ENCODE peak calls at places on chromosomes 11 and 22, in six cellular contexts. One of them, this sample, is unnamed. For H3K9me3, the result is how much of the 10 kb centered on the place peaks cover.

GRCh38 chr11:76459846-76460245 is 15.0 kb downstream of the EMSY start:
- DNase-seq in Caco-2: no peak
- DNase-seq in endodermal cell: no peak
- DNase-seq in tibial artery: no peak
- DNase-seq in osteoblast: no peak
- DNase-seq in neuronal stem cell: no peak
- DNase-seq in this sample: no peak

GRCh38 chr11:65504671-65505433 is 6.0 kb downstream of the MALAT1 start:
- DNase-seq in neuronal stem cell: no peak
- DNase-seq in osteoblast: no peak
- DNase-seq in tibial artery: no peak
- DNase-seq in endodermal cell: peak
- DNase-seq in Caco-2: no peak
- DNase-seq in this sample: no peak

GRCh38 chr11:79708319-79708928 is 267.6 kb upstream of the TENM4 start:
- DNase-seq in endodermal cell: peak
- DNase-seq in Caco-2: peak
- DNase-seq in osteoblast: peak
- DNase-seq in tibial artery: no peak
- DNase-seq in neuronal stem cell: peak
- DNase-seq in this sample: peak

GRCh38 chr11:72146625-72147024 is 11.1 kb downstream of the FOLR3 start:
- DNase-seq in tibial artery: no peak
- DNase-seq in neuronal stem cell: no peak
- DNase-seq in endodermal cell: no peak
- DNase-seq in osteoblast: no peak
- DNase-seq in Caco-2: no peak
- DNase-seq in this sample: peak

GRCh38 chr11:8721740-8722139 is 39.1 kb downstream of the RPL27A start:
- DNase-seq in endodermal cell: peak
- DNase-seq in Caco-2: no peak
- DNase-seq in tibial artery: no peak
- DNase-seq in osteoblast: peak
- DNase-seq in neuronal stem cell: no peak
- DNase-seq in this sample: no peak

GRCh38 chr11:47616726-47617416 is 22.7 kb upstream of the C1QTNF4 start:
- DNase-seq in endodermal cell: peak
- DNase-seq in osteoblast: no peak
- DNase-seq in tibial artery: peak
- DNase-seq in neuronal stem cell: no peak
- DNase-seq in Caco-2: no peak
- DNase-seq in this sample: peak

GRCh38 chr11:60915250-60915914 is 1.4 kb downstream of the TMEM109 start:
- DNase-seq in tibial artery: peak
- DNase-seq in neuronal stem cell: peak
- DNase-seq in Caco-2: peak
- DNase-seq in endodermal cell: peak
- DNase-seq in osteoblast: peak
- DNase-seq in this sample: peak

GRCh38 chr11:2760196-2760871 is 60.5 kb upstream of the KCNQ1OT1 start:
- DNase-seq in osteoblast: peak
- DNase-seq in tibial artery: no peak
- DNase-seq in endodermal cell: peak
- DNase-seq in Caco-2: peak
- DNase-seq in neuronal stem cell: no peak
- DNase-seq in this sample: no peak

GRCh38 chr11:119112314-119113020 is 5.3 kb downstream of the C2CD2L start:
- DNase-seq in endodermal cell: no peak
- DNase-seq in osteoblast: peak
- DNase-seq in Caco-2: peak
- DNase-seq in tibial artery: no peak
- DNase-seq in neuronal stem cell: no peak
- DNase-seq in this sample: no peak

GRCh38 chr11:27089746-27090145 is 49.1 kb downstream of the BBOX1 start:
- DNase-seq in tibial artery: no peak
- DNase-seq in osteoblast: no peak
- DNase-seq in neuronal stem cell: no peak
- DNase-seq in endodermal cell: no peak
- DNase-seq in Caco-2: no peak
- DNase-seq in this sample: no peak

GRCh38 chr22:45491841-45492240 is 10.8 kb upstream of the FBLN1 start:
- DNase-seq in neuronal stem cell: no peak
- DNase-seq in osteoblast: no peak
- DNase-seq in endodermal cell: no peak
- DNase-seq in Caco-2: no peak
- DNase-seq in tibial artery: no peak
- DNase-seq in this sample: no peak

GRCh38 chr11:2132874-2133480 is 6.2 kb downstream of the IGF2 start:
- DNase-seq in neuronal stem cell: no peak
- DNase-seq in endodermal cell: no peak
- DNase-seq in tibial artery: no peak
- DNase-seq in osteoblast: no peak
- DNase-seq in Caco-2: peak
- DNase-seq in this sample: no peak

GRCh38 chr11:132866783-132867545 is 665.3 kb downstream of the OPCML start:
- DNase-seq in osteoblast: no peak
- DNase-seq in Caco-2: no peak
- DNase-seq in endodermal cell: no peak
- DNase-seq in neuronal stem cell: no peak
- DNase-seq in tibial artery: no peak
- DNase-seq in this sample: no peak

GRCh38 chr11:103013426-103013825 is 57.9 kb upstream of the MMP13 start:
- DNase-seq in osteoblast: peak
- DNase-seq in tibial artery: no peak
- DNase-seq in endodermal cell: no peak
- DNase-seq in neuronal stem cell: no peak
- DNase-seq in Caco-2: no peak
- DNase-seq in this sample: no peak

GRCh38 chr11:129895126-129896041 is at the start of gene NFRKB:
- DNase-seq in endodermal cell: peak
- DNase-seq in osteoblast: peak
- DNase-seq in tibial artery: peak
- DNase-seq in neuronal stem cell: peak
- DNase-seq in Caco-2: peak
- DNase-seq in this sample: peak

GRCh38 chr11:67318239-67318555 is 14.9 kb downstream of the SSH3 start:
- DNase-seq in neuronal stem cell: no peak
- DNase-seq in endodermal cell: no peak
- DNase-seq in Caco-2: no peak
- DNase-seq in osteoblast: peak
- DNase-seq in tibial artery: no peak
- DNase-seq in this sample: no peak

GRCh38 chr11:16606784-16607674 is 131.4 kb upstream of the C11orf58 start:
- DNase-seq in neuronal stem cell: peak
- DNase-seq in endodermal cell: peak
- DNase-seq in osteoblast: peak
- DNase-seq in Caco-2: peak
- DNase-seq in tibial artery: peak
- DNase-seq in this sample: peak

GRCh38 chr11:74870485-74870884 is 78.4 kb downstream of the XRRA1 start:
- DNase-seq in endodermal cell: peak
- DNase-seq in tibial artery: no peak
- DNase-seq in Caco-2: no peak
- DNase-seq in neuronal stem cell: no peak
- DNase-seq in osteoblast: peak
- DNase-seq in this sample: no peak

GRCh38 chr11:74871037-74871436 is 77.9 kb downstream of the XRRA1 start:
- DNase-seq in osteoblast: no peak
- DNase-seq in Caco-2: no peak
- DNase-seq in tibial artery: no peak
- DNase-seq in neuronal stem cell: no peak
- DNase-seq in endodermal cell: no peak
- DNase-seq in this sample: no peak

GRCh38 chr11:74863410-74863809 is 85.5 kb downstream of the XRRA1 start:
- DNase-seq in osteoblast: no peak
- DNase-seq in Caco-2: no peak
- DNase-seq in neuronal stem cell: no peak
- DNase-seq in tibial artery: no peak
- DNase-seq in endodermal cell: no peak
- DNase-seq in this sample: no peak

GRCh38 chr11:74860743-74861142 is 88.1 kb downstream of the XRRA1 start:
- DNase-seq in neuronal stem cell: no peak
- DNase-seq in tibial artery: no peak
- DNase-seq in osteoblast: no peak
- DNase-seq in Caco-2: no peak
- DNase-seq in endodermal cell: no peak
- DNase-seq in this sample: no peak

DNA sequence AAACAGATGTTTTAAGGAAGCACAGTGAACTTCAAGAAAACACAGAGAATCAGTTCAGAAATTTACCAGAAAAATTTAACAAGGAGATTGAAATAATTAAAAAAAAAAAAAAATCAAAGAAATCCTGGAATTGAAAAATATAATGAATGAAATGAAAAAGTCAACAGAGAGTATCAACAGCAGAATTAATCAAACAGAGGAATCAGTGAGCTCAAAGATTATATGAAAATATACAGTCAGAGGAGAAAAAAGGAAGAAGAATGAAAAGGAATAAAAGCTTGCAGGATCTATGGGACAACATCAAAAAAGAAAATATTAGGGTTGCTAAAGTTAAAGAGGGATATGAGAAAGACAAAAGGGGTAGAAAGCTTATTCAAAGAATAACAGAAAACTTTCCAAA is 82.3 kb downstream of the XRRA1 start:
- DNase-seq in Caco-2: no peak
- DNase-seq in endodermal cell: no peak
- DNase-seq in osteoblast: no peak
- DNase-seq in neuronal stem cell: no peak
- DNase-seq in tibial artery: no peak
- DNase-seq in this sample: no peak
- H3K9me3 ChIP-seq in Caco-2: half or more
- H3K9me3 ChIP-seq in endodermal cell: half or more
- H3K9me3 ChIP-seq in osteoblast: under half
- H3K9me3 ChIP-seq in neuronal stem cell: half or more
- H3K9me3 ChIP-seq in tibial artery: under half
- H3K9me3 ChIP-seq in this sample: half or more

DNA sequence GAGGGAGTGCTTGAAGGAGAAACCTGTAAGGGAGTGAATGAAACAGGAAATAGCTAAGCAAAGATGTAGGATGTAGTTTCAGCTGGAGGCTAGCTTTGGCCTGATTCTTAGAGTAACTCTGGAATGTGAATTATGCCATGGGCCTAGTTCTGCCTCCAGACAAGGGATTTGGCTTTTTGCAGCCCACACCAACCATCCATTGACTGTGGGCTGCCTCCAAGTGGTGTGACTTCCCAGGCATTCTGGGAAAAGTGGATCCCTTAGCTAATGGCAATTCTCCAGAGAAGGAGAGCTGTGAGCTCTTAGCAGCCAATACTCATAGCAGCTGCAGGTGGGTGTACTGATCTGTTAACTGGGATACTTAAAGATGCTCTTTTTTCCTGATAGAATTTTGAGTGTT is 2.0 kb upstream of the OR9I1 start:
- DNase-seq in tibial artery: no peak
- DNase-seq in osteoblast: peak
- DNase-seq in endodermal cell: no peak
- DNase-seq in Caco-2: no peak
- DNase-seq in neuronal stem cell: no peak
- DNase-seq in this sample: no peak
- H3K9me3 ChIP-seq in tibial artery: under half
- H3K9me3 ChIP-seq in osteoblast: under half
- H3K9me3 ChIP-seq in endodermal cell: under half
- H3K9me3 ChIP-seq in Caco-2: under half
- H3K9me3 ChIP-seq in neuronal stem cell: under half
- H3K9me3 ChIP-seq in this sample: under half

DNA sequence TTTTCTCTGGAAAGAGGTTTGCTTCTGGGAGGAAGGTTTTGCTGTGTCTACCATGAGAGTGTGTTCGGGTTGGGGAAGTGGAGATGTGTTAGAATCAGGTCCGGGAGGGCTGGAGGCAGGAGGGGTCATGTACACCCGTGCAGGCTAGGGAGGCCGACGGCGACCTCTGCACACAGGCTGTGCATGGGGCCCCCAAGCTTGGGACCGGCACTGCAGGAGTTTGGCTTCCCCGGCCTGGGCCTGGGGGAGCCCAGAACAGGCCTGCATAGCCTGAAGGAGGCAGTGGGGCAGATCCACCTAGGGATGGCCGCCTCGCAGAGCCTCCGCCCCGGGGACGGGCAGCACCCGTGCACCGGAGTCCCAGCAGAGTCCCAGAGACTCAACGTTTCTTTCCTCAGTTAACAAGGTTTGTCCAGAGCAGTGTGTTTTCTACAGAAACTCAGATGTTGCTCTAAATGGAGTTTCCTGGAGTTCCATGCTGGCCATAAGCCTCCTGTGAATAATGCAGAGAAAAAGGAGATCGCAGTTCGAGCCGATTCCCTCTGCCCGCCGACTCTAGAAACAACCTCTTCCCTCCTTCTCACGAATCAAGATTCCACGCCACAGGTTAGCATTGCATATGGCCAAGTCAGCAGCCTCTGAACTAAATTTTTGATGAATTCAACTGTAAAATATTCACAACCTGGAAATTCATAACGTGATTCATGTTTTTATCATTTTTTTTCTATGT is 427.4 kb downstream of the BRD1 start:
- DNase-seq in osteoblast: no peak
- DNase-seq in Caco-2: no peak
- DNase-seq in neuronal stem cell: no peak
- DNase-seq in endodermal cell: peak
- DNase-seq in tibial artery: no peak
- DNase-seq in this sample: no peak
- H3K9me3 ChIP-seq in osteoblast: under half
- H3K9me3 ChIP-seq in Caco-2: under half
- H3K9me3 ChIP-seq in neuronal stem cell: under half
- H3K9me3 ChIP-seq in endodermal cell: under half
- H3K9me3 ChIP-seq in tibial artery: under half
- H3K9me3 ChIP-seq in this sample: under half

GRCh38 chr11:125273519-125274000 is 109.0 kb downstream of the PKNOX2 start:
- DNase-seq in Caco-2: no peak
- DNase-seq in endodermal cell: no peak
- DNase-seq in neuronal stem cell: no peak
- DNase-seq in osteoblast: no peak
- DNase-seq in tibial artery: no peak
- DNase-seq in this sample: no peak

GRCh38 chr11:125274309-125274708 is 109.8 kb downstream of the PKNOX2 start:
- DNase-seq in endodermal cell: no peak
- DNase-seq in Caco-2: no peak
- DNase-seq in neuronal stem cell: no peak
- DNase-seq in osteoblast: no peak
- DNase-seq in tibial artery: no peak
- DNase-seq in this sample: no peak

GRCh38 chr11:125272092-125272491 is 107.5 kb downstream of the PKNOX2 start:
- DNase-seq in neuronal stem cell: no peak
- DNase-seq in endodermal cell: no peak
- DNase-seq in tibial artery: no peak
- DNase-seq in Caco-2: no peak
- DNase-seq in osteoblast: no peak
- DNase-seq in this sample: no peak

GRCh38 chr11:125271436-125272064 is 107.0 kb downstream of the PKNOX2 start:
- DNase-seq in tibial artery: no peak
- DNase-seq in Caco-2: no peak
- DNase-seq in neuronal stem cell: no peak
- DNase-seq in endodermal cell: no peak
- DNase-seq in osteoblast: no peak
- DNase-seq in this sample: no peak

DNA sequence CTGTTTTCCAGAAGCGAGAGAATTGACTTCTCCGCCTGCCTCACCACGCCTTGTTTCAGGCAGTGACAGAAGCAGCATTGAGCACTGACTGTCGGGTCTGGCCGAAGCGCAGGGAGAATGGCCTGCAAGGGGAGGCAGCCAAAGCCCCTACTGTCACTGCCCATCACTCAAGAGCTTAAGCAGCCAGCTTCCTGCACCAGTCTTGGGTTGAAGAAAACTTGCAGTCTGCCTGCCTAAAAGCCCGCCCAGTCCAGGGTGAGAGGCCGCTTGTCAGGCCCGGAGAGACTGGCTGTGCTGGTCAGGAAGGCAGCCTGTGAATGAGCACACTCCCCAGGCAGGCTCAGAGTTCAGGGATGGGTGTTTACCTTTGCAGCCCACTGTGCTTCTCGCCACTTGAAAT is 108.3 kb downstream of the PKNOX2 start:
- DNase-seq in Caco-2: no peak
- DNase-seq in osteoblast: no peak
- DNase-seq in tibial artery: no peak
- DNase-seq in endodermal cell: peak
- DNase-seq in neuronal stem cell: no peak
- DNase-seq in this sample: no peak
- H3K9me3 ChIP-seq in Caco-2: under half
- H3K9me3 ChIP-seq in osteoblast: under half
- H3K9me3 ChIP-seq in tibial artery: under half
- H3K9me3 ChIP-seq in endodermal cell: under half
- H3K9me3 ChIP-seq in neuronal stem cell: under half
- H3K9me3 ChIP-seq in this sample: under half

This sample was measured in PC-9.